ENCODE peak calls at places on chromosomes 2 and 18, in five cellular contexts. P, X, S, T and D are unnamed samples.

GRCh38 chr2:109063326-109063670 is 65.7 kb upstream of the SH3RF3 start:
- DNase-seq in P (no peak), X (no peak), S (no peak), T (no peak), D (no peak)

GRCh38 chr2:120875431-120875830 is 139.8 kb downstream of the GLI2 start:
- DNase-seq in P (no peak), X (no peak), S (no peak), T (no peak), D (peak; percentile 31)

GRCh38 chr2:10404324-10405143 is 43.6 kb downstream of the ODC1 start:
- DNase-seq in P (no peak), X (no peak), S (peak; percentile 43), T (no peak), D (no peak)

GRCh38 chr2:64607381-64607780 is 46.3 kb downstream of the SERTAD2 start:
- DNase-seq in P (no peak), X (no peak), S (no peak), T (no peak), D (no peak)

GRCh38 chr2:223626713-223627112 is 24.6 kb upstream of the SCG2 start:
- DNase-seq in P (peak; percentile 95), X (no peak), S (peak; percentile 75), T (no peak), D (peak; percentile 45)

GRCh38 chr2:227339098-227339599 is 14.1 kb downstream of the MFF start:
- DNase-seq in P (no peak), X (no peak), S (no peak), T (no peak), D (no peak)

GRCh38 chr2:99101697-99102096 is 39.8 kb upstream of the C2orf15 start:
- DNase-seq in P (peak; percentile 13), X (no peak), S (peak; percentile 12), T (peak; percentile 77), D (no peak)

GRCh38 chr18:13246121-13246520 is 27.6 kb downstream of the LDLRAD4 start:
- DNase-seq in P (no peak), X (no peak), S (no peak), T (no peak), D (no peak)

GRCh38 chr2:218904176-218904575 is 23.5 kb downstream of the WNT10A start:
- DNase-seq in P (no peak), X (no peak), S (no peak), T (no peak), D (no peak)

GRCh38 chr2:36455788-36456187 is 100.2 kb downstream of the CRIM1 start:
- DNase-seq in P (no peak), X (no peak), S (peak; percentile 25), T (no peak), D (peak; percentile 39)

GRCh38 chr18:44309185-44309584 is 371.5 kb upstream of the SETBP1 start:
- DNase-seq in P (peak; percentile 76), X (no peak), S (peak; percentile 54), T (no peak), D (peak; percentile 17)

GRCh38 chr2:46296216-46296839 is 879 bp upstream of the EPAS1 start:
- DNase-seq in P (no peak), X (peak; percentile 63), S (peak; percentile 36), T (peak; percentile 29), D (no peak)

GRCh38 chr2:118307864-118308263 is 219.6 kb downstream of the INSIG2 start:
- DNase-seq in P (no peak), X (no peak), S (no peak), T (no peak), D (no peak)

GRCh38 chr2:101699939-101700442 is 2.5 kb downstream of the MAP4K4 start:
- DNase-seq in P (peak; percentile 35), X (no peak), S (no peak), T (no peak), D (no peak)

GRCh38 chr2:16014041-16014787 is 73.9 kb downstream of the MYCN start:
- DNase-seq in P (no peak), X (no peak), S (no peak), T (no peak), D (no peak)

GRCh38 chr18:33627114-33627513 is 49.1 kb downstream of the ASXL3 start:
- DNase-seq in P (no peak), X (no peak), S (no peak), T (no peak), D (no peak)